ENCODE peak calls at places on chromosomes 13 and 19, in six cellular contexts. P, T, I, V, K and A are unnamed samples.

GRCh38 chr19:14412436-14413071 is 6.6 kb downstream of the DDX39A start:
- DNase-seq in I (no peak), T (no peak), P (no peak), K (no peak), V (no peak), A (no peak)

GRCh38 chr13:31908696-31909386 is 122.7 kb upstream of the FRY start:
- DNase-seq in K (no peak), T (no peak), I (no peak), V (peak), P (no peak), A (no peak)

GRCh38 chr19:2237051-2237868 is 636 bp downstream of the SF3A2 start:
- DNase-seq in P (no peak), V (no peak), K (no peak), I (no peak), T (no peak), A (no peak)

GRCh38 chr13:36345438-36346221 is 564 bp downstream of the SPART start:
- DNase-seq in K (peak), T (peak), I (peak), P (peak), V (peak), A (peak)

GRCh38 chr13:45367358-45367757 is 26.4 kb upstream of the TPT1 start:
- DNase-seq in T (peak), V (peak), I (peak), K (no peak), P (peak), A (peak)

GRCh38 chr19:15251010-15251748 is 18.9 kb upstream of the EPHX3 start:
- DNase-seq in I (peak), T (no peak), V (peak), P (no peak), K (no peak), A (no peak)

GRCh38 chr13:110045919-110046318 is 259.5 kb upstream of the IRS2 start:
- DNase-seq in V (no peak), T (no peak), I (no peak), P (no peak), K (no peak), A (no peak)

GRCh38 chr13:30968734-30969335 is 36.4 kb downstream of the TEX26 start:
- DNase-seq in I (no peak), P (no peak), K (no peak), V (no peak), T (no peak), A (no peak)

GRCh38 chr13:59601993-59602392 is 561.7 kb downstream of the DIAPH3 start:
- DNase-seq in K (no peak), V (no peak), I (no peak), T (no peak), P (no peak), A (no peak)

GRCh38 chr19:45041125-45041524 is 2.3 kb downstream of the CLASRP start:
- DNase-seq in T (no peak), V (no peak), K (no peak), I (no peak), P (no peak), A (no peak)

GRCh38 chr13:105363747-105364177 is 1171.7 kb downstream of the EFNB2 start:
- DNase-seq in T (no peak), P (peak), V (no peak), K (no peak), I (no peak), A (no peak)

GRCh38 chr13:41645313-41645712 is 188.0 kb downstream of the RGCC start:
- DNase-seq in P (no peak), T (no peak), K (no peak), I (peak), V (peak), A (no peak)

GRCh38 chr13:21338156-21338555 is 120.9 kb downstream of the ZDHHC20 start:
- DNase-seq in I (no peak), T (no peak), V (no peak), P (no peak), K (no peak), A (no peak)

GRCh38 chr19:13072206-13072898 is 30.3 kb downstream of the LYL1 start:
- DNase-seq in T (no peak), K (no peak), I (no peak), P (no peak), V (no peak), A (no peak)

GRCh38 chr13:47415048-47415447 is 518.2 kb upstream of the HTR2A start:
- DNase-seq in V (no peak), K (no peak), T (no peak), P (peak), I (no peak), A (peak)

GRCh38 chr19:493391-494170 is 2.7 kb upstream of the MADCAM1 start:
- DNase-seq in I (no peak), K (no peak), V (no peak), P (no peak), T (no peak), A (no peak)

GRCh38 chr13:50014404-50014803 is 840 bp upstream of the KCNRG start:
- DNase-seq in V (no peak), P (no peak), T (no peak), I (no peak), K (no peak), A (no peak)

GRCh38 chr13:58992478-58993042 is 1171.2 kb downstream of the DIAPH3 start:
- DNase-seq in T (no peak), I (no peak), K (no peak), V (no peak), P (no peak), A (no peak)

GRCh38 chr13:28110414-28110813 is 10.0 kb upstream of the FLT3 start:
- DNase-seq in T (no peak), P (no peak), K (no peak), V (no peak), I (no peak), A (no peak)

GRCh38 chr19:55620410-55620809 is 4.0 kb downstream of the ZNF784 start:
- DNase-seq in T (no peak), V (no peak), I (no peak), K (no peak), P (peak), A (no peak)

GRCh38 chr19:39053276-39054090 is 21.1 kb upstream of the FBXO27 start:
- DNase-seq in V (no peak), I (no peak), P (no peak), K (no peak), T (peak), A (no peak)

GRCh38 chr19:39845621-39846175 is 481 bp downstream of the FBL start:
- DNase-seq in I (peak), T (no peak), K (peak), P (peak), V (no peak), A (no peak)

GRCh38 chr13:110396913-110397379 is 89.9 kb downstream of the COL4A2 start:
- DNase-seq in V (peak), K (no peak), P (no peak), I (peak), T (peak), A (no peak)

GRCh38 chr13:26132756-26133155 is 80.9 kb upstream of the SHISA2 start:
- DNase-seq in P (no peak), K (no peak), V (peak), T (no peak), I (no peak), A (no peak)

GRCh38 chr13:25886438-25887214 is 165.2 kb downstream of the SHISA2 start:
- DNase-seq in I (no peak), P (no peak), V (peak), K (no peak), T (no peak), A (no peak)

GRCh38 chr13:97199451-97199850 is 22.7 kb upstream of the MBNL2 start:
- DNase-seq in P (no peak), V (no peak), I (no peak), K (no peak), T (no peak), A (no peak)

GRCh38 chr19:45499196-45500180 is 1.2 kb downstream of the PPM1N start:
- DNase-seq in V (no peak), P (no peak), T (peak), I (peak), K (peak), A (no peak)

GRCh38 chr13:102693781-102694180 is 1.1 kb downstream of the METTL21C start:
- DNase-seq in K (no peak), P (no peak), T (no peak), V (no peak), I (peak), A (no peak)